ENCODE peak calls at places on chromosomes 2 and 18, in nine cellular contexts. N is NCI-H1417, Z is fibroblast of the aortic adventitia, X is iris pigment epithelial cell, C is NCI-H1092 treated with DMSO at 0.1 percent for 48 hours, E is sciatic nerve, V is WERI-Rb-1, W is bronchial epithelial cell, B is AG08395. I is an unnamed sample.

GRCh38 chr2:234910186-234910679 is 41.6 kb upstream of the SH3BP4 start:
- DNase-seq in N (no peak), Z (no peak), X (no peak), C (no peak), E (no peak), V (no peak), W (no peak), B (no peak), I (no peak)

GRCh38 chr18:57595347-57595746 is 8.8 kb upstream of the FECH start:
- DNase-seq in N (no peak), Z (no peak), X (no peak), C (no peak), E (no peak), V (no peak), W (no peak), B (no peak), I (no peak)

GRCh38 chr2:173652311-173652710 is 297.6 kb downstream of the CDCA7 start:
- DNase-seq in N (no peak), Z (peak), X (peak), C (no peak), E (no peak), V (no peak), W (peak), B (peak), I (peak)

GRCh38 chr2:72139871-72140620 is 7.6 kb downstream of the CYP26B1 start:
- DNase-seq in N (no peak), Z (no peak), X (no peak), C (no peak), E (peak), V (peak), W (no peak), B (no peak), I (no peak)

GRCh38 chr2:76953733-76954347 is 568.3 kb downstream of the LRRTM4 start:
- DNase-seq in N (peak), Z (no peak), X (peak), C (peak), E (no peak), V (peak), W (peak), B (no peak), I (peak)

GRCh38 chr2:129877289-129877741 is 102.2 kb upstream of the RAB6C start:
- DNase-seq in N (peak), Z (peak), X (peak), C (peak), E (peak), V (peak), W (peak), B (peak), I (peak)

GRCh38 chr2:84858123-84858522 is 22.8 kb downstream of the TRABD2A start:
- DNase-seq in N (no peak), Z (no peak), X (no peak), C (no peak), E (peak), V (peak), W (no peak), B (no peak), I (no peak)

GRCh38 chr2:54267577-54267976 is 11.5 kb upstream of the TSPYL6 start:
- DNase-seq in N (no peak), Z (no peak), X (no peak), C (peak), E (no peak), V (no peak), W (no peak), B (no peak), I (no peak)

GRCh38 chr2:148813603-148814065 is 61.4 kb upstream of the KIF5C start:
- DNase-seq in N (peak), Z (no peak), X (no peak), C (no peak), E (no peak), V (no peak), W (no peak), B (no peak), I (no peak)

GRCh38 chr18:6781846-6782245 is 52.3 kb downstream of the ARHGAP28 start:
- DNase-seq in N (no peak), Z (peak), X (peak), C (no peak), E (no peak), V (no peak), W (peak), B (peak), I (peak)

GRCh38 chr2:171706152-171706803 is 19.0 kb downstream of the DYNC1I2 start:
- DNase-seq in N (peak), Z (peak), X (peak), C (peak), E (no peak), V (no peak), W (peak), B (peak), I (peak)

GRCh38 chr18:72542993-72543361 is 1.2 kb downstream of the CBLN2 start:
- DNase-seq in N (peak), Z (no peak), X (no peak), C (peak), E (no peak), V (peak), W (no peak), B (no peak), I (peak)

GRCh38 chr2:146246017-146246733 is 1598.7 kb upstream of the ACVR2A start:
- DNase-seq in N (no peak), Z (peak), X (peak), C (no peak), E (no peak), V (no peak), W (peak), B (peak), I (peak)

GRCh38 chr2:20475567-20475952 is 28.7 kb downstream of the RHOB start:
- DNase-seq in N (no peak), Z (no peak), X (no peak), C (no peak), E (no peak), V (peak), W (no peak), B (no peak), I (no peak)